ENCODE peak calls at places on chromosomes 1 and 21, in eight cellular contexts. L is transverse colon, C is suprapubic skin, T is epithelial cell of proximal tubule, V is foreskin fibroblast, S is heart left ventricle, J is uterus, X is lower leg skin. G is an unnamed sample.

GRCh38 chr21:15058718-15059316 is 6.0 kb downstream of the NRIP1 start:
- DNase-seq in L (no peak), C (no peak), T (peak; percentile 77), V (peak; percentile 29), S (no peak), J (no peak), X (no peak), G (peak; percentile 37)

GRCh38 chr1:177209357-177209756 is 38.6 kb downstream of the BRINP2 start:
- DNase-seq in L (peak; percentile 67), C (peak; percentile 72), T (peak; percentile 97), V (peak; percentile 100), S (peak; percentile 67), J (peak; percentile 30), X (peak; percentile 76), G (peak; percentile 99)

GRCh38 chr1:248753715-248754280 is 1.8 kb downstream of the LYPD8 start:
- DNase-seq in L (no peak), C (no peak), T (no peak), V (no peak), S (no peak), J (no peak), X (no peak), G (no peak)

GRCh38 chr21:38852278-38852677 is 46.5 kb downstream of the ETS2 start:
- DNase-seq in L (no peak), C (no peak), T (no peak), V (no peak), S (no peak), J (no peak), X (no peak), G (no peak)

GRCh38 chr1:51234721-51235425 is 1.2 kb upstream of the RNF11 start:
- DNase-seq in L (peak; percentile 86), C (peak; percentile 79), T (peak; percentile 50), V (peak; percentile 48), S (peak; percentile 71), J (peak; percentile 43), X (peak; percentile 67), G (peak; percentile 52)

GRCh38 chr1:201480231-201481003 is 11.4 kb upstream of the PHLDA3 start:
- DNase-seq in L (peak; percentile 91), C (peak; percentile 93), T (no peak), V (peak; percentile 63), S (peak; percentile 89), J (peak; percentile 90), X (peak; percentile 83), G (no peak)

GRCh38 chr1:84020151-84020550 is 21.2 kb upstream of the TTLL7 start:
- DNase-seq in L (no peak), C (no peak), T (no peak), V (no peak), S (no peak), J (no peak), X (no peak), G (no peak)

GRCh38 chr1:220726634-220727033 is 21.5 kb upstream of the MTARC2 start:
- DNase-seq in L (no peak), C (no peak), T (no peak), V (no peak), S (no peak), J (no peak), X (no peak), G (no peak)

GRCh38 chr1:2194319-2194897 is at the start of gene FAAP20:
- DNase-seq in L (peak; percentile 77), C (peak; percentile 68), T (no peak), V (peak; percentile 50), S (no peak), J (no peak), X (no peak), G (no peak)

GRCh38 chr1:178101654-178102053 is 7.8 kb downstream of the RASAL2 start:
- DNase-seq in L (no peak), C (no peak), T (no peak), V (no peak), S (no peak), J (no peak), X (no peak), G (no peak)

GRCh38 chr1:199855580-199855979 is 171.9 kb upstream of the NR5A2 start:
- DNase-seq in L (no peak), C (no peak), T (no peak), V (peak; percentile 81), S (no peak), J (no peak), X (no peak), G (no peak)

GRCh38 chr1:10168912-10169514 is 41.4 kb upstream of the KIF1B start:
- DNase-seq in L (no peak), C (no peak), T (no peak), V (no peak), S (no peak), J (no peak), X (no peak), G (no peak)

GRCh38 chr1:213737398-213738040 is 250.3 kb upstream of the PROX1 start:
- DNase-seq in L (no peak), C (no peak), T (no peak), V (no peak), S (no peak), J (no peak), X (no peak), G (no peak)

GRCh38 chr1:215605011-215605621 is 38.0 kb downstream of the KCTD3 start:
- DNase-seq in L (no peak), C (no peak), T (no peak), V (no peak), S (no peak), J (no peak), X (no peak), G (no peak)

GRCh38 chr21:42079939-42080787 is 9.0 kb downstream of the UMODL1 start:
- DNase-seq in L (no peak), C (no peak), T (no peak), V (no peak), S (peak; percentile 45), J (no peak), X (no peak), G (no peak)

GRCh38 chr1:167328306-167328705 is 107.6 kb downstream of the POU2F1 start:
- DNase-seq in L (no peak), C (no peak), T (no peak), V (no peak), S (no peak), J (no peak), X (no peak), G (no peak)

GRCh38 chr1:35476099-35476674 is 81.0 kb downstream of the KIAA0319L start:
- DNase-seq in L (no peak), C (no peak), T (no peak), V (no peak), S (no peak), J (no peak), X (no peak), G (no peak)

GRCh38 chr1:24155011-24155782 is 12.3 kb upstream of the IL22RA1 start:
- DNase-seq in L (peak; percentile 57), C (no peak), T (no peak), V (no peak), S (no peak), J (no peak), X (no peak), G (no peak)

GRCh38 chr1:110065841-110066240 is 4.6 kb downstream of the ALX3 start:
- DNase-seq in L (no peak), C (no peak), T (no peak), V (no peak), S (no peak), J (no peak), X (no peak), G (no peak)

DNA sequence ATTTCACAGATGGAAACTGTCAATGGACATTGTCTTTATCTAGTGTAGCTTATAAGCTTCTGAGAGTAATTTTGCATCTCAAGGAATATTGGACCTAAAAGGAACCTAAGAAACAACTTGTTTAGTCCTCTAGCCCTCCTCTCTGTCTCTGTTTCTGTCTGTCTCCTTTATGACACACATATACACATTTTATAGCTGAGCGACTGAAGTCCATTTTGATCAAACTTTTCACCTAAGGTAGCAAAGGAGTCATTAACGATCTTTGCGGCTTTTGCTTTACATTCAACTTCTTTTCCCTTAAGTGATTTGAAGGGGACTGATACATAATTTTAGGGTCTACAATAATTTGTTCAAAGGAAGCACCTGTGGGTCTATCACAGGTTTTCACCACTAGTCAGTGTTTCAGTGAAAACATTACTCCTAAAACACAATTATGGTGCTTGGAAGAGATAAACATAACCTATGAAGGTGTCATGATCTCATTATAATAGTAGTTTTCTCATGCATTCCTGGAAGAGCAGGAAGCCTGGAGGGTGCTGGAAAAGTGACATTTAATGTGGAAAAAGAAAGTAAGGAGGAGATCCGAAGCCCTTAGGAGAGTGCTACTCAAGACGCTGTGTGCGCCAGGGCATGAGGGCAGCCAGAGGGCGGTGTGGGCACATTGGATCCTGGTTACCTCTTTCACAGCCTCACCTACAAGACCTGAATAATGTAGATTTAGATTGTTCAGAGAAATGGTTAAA is 248.6 kb downstream of the DNM3 start:
- DNase-seq in L (peak; percentile 80), C (no peak), T (peak; percentile 19), V (peak; percentile 45), S (peak; percentile 61), J (peak; percentile 41), X (no peak), G (peak; percentile 37)
- TF ChIP-seq CTCF in L (peak; percentile 90), C (no peak), T (peak; percentile 100), V (peak; percentile 75), S (peak; percentile 72), J (peak; percentile 55), X (no peak), G (peak; percentile 89)

GRCh38 chr1:219100059-219100458 is 73.6 kb upstream of the LYPLAL1 start:
- DNase-seq in L (no peak), C (no peak), T (no peak), V (no peak), S (no peak), J (no peak), X (no peak), G (no peak)
- H3K4me3 ChIP-seq in L (no peak overlapping the region), C (no peak overlapping the region), T (no peak overlapping the region), V (no peak overlapping the region), S (no peak overlapping the region), J (no peak overlapping the region), X (no peak overlapping the region), G (no peak overlapping the region)

GRCh38 chr1:157496121-157496526 is 56.2 kb downstream of the FCRL5 start:
- DNase-seq in L (no peak), C (no peak), T (no peak), V (peak; percentile 23), S (no peak), J (no peak), X (no peak), G (no peak)
- TF ChIP-seq CTCF in L (peak; percentile 54), C (peak; percentile 47), T (peak; percentile 85), V (peak; percentile 87), S (peak; percentile 88), J (peak; percentile 71), X (no peak), G (peak; percentile 77)

GRCh38 chr1:156099282-156099681 is 15.2 kb upstream of the LMNA start:
- DNase-seq in L (no peak), C (no peak), T (no peak), V (no peak), S (no peak), J (no peak), X (no peak), G (no peak)

GRCh38 chr1:156098782-156099181 is 15.7 kb upstream of the LMNA start:
- DNase-seq in L (no peak), C (no peak), T (no peak), V (no peak), S (no peak), J (no peak), X (no peak), G (no peak)

GRCh38 chr1:156095906-156096508 is 13.7 kb upstream of the MEX3A start:
- DNase-seq in L (no peak), C (no peak), T (no peak), V (no peak), S (no peak), J (no peak), X (no peak), G (no peak)

GRCh38 chr1:156097499-156098178 is 15.4 kb upstream of the MEX3A start:
- DNase-seq in L (no peak), C (no peak), T (no peak), V (no peak), S (no peak), J (no peak), X (no peak), G (no peak)

GRCh38 chr1:156096640-156097391 is 14.6 kb upstream of the MEX3A start:
- DNase-seq in L (peak; percentile 93), C (peak; percentile 96), T (no peak), V (peak; percentile 81), S (peak; percentile 95), J (peak; percentile 93), X (peak; percentile 92), G (no peak)
- H3K4me3 ChIP-seq in L (no peak overlapping the region), C (no peak overlapping the region), T (no peak overlapping the region), V (no peak overlapping the region), S (no peak overlapping the region), J (no peak overlapping the region), X (no peak overlapping the region), G (no peak overlapping the region)